ENCODE peak calls at places on chromosomes 3 and 15, in seven cellular contexts. B is AG08395; Z is NCI-H1694 treated with DMSO at 0.1 percent for 48 hours; I is aorta; C is A549; L is activated CD8-positive, alpha-beta memory T cell treated with anti-CD3 and anti-CD28 coated beads for 24 hours; G is lower lobe of right lung. R is an unnamed sample.

GRCh38 chr15:71275098-71275497 is 159.8 kb downstream of the THSD4 start:
- DNase-seq in Z (no peak), C (no peak), G (no peak), L (no peak), I (no peak), B (peak; percentile 43), R (no peak)

GRCh38 chr3:33597257-33597689 is 120.8 kb downstream of the CLASP2 start:
- DNase-seq in G (no peak), B (no peak), L (no peak), Z (peak; percentile 0), I (no peak), C (no peak), R (no peak)

GRCh38 chr15:28017423-28017924 is 81.6 kb downstream of the OCA2 start:
- DNase-seq in C (no peak), Z (no peak), G (no peak), L (no peak), I (no peak), B (no peak), R (peak; percentile 71)

GRCh38 chr3:119360736-119361462 is 66.7 kb downstream of the ARHGAP31 start:
- DNase-seq in I (no peak), G (no peak), B (no peak), L (no peak), Z (no peak), C (no peak), R (no peak)

GRCh38 chr15:62464705-62465104 is 299.6 kb upstream of the C2CD4B start:
- DNase-seq in C (no peak), Z (no peak), L (no peak), I (no peak), G (no peak), B (peak; percentile 74), R (no peak)

GRCh38 chr3:152376351-152377183 is 107.8 kb downstream of the MBNL1 start:
- DNase-seq in C (no peak), B (no peak), Z (no peak), G (peak; percentile 46), L (no peak), I (peak; percentile 47), R (no peak)

GRCh38 chr15:28100516-28101195 is 1.5 kb upstream of the OCA2 start:
- DNase-seq in B (no peak), L (peak; percentile 50), G (no peak), Z (no peak), I (no peak), C (no peak), R (no peak)

GRCh38 chr3:126549861-126550487 is 8.8 kb downstream of the C3orf22 start:
- DNase-seq in L (peak; percentile 45), B (no peak), G (peak; percentile 28), I (peak; percentile 17), Z (no peak), C (no peak), R (no peak)

GRCh38 chr15:79128556-79128955 is 38.0 kb upstream of the RASGRF1 start:
- DNase-seq in C (no peak), L (no peak), I (no peak), B (no peak), Z (no peak), G (no peak), R (no peak)

GRCh38 chr3:16658004-16658932 is 53.0 kb upstream of the DAZL start:
- DNase-seq in L (no peak), G (no peak), I (no peak), C (no peak), B (no peak), Z (no peak), R (no peak)

GRCh38 chr3:109143646-109144045 is 7.1 kb downstream of the C3orf85 start:
- DNase-seq in Z (no peak), C (no peak), L (no peak), B (no peak), G (no peak), I (no peak), R (no peak)

GRCh38 chr15:34514251-34514760 is 69.1 kb downstream of the GOLGA8B start:
- DNase-seq in L (peak; percentile 75), C (peak; percentile 38), Z (no peak), I (peak; percentile 62), G (peak; percentile 59), B (peak; percentile 44), R (no peak)

GRCh38 chr15:39364721-39365120 is 216.2 kb upstream of the THBS1 start:
- DNase-seq in Z (no peak), L (no peak), G (no peak), I (no peak), B (no peak), C (no peak), R (no peak)

GRCh38 chr3:192869131-192870027 is 48.3 kb downstream of the MB21D2 start:
- DNase-seq in G (no peak), L (no peak), C (no peak), B (peak; percentile 83), Z (no peak), I (no peak), R (no peak)

GRCh38 chr15:66236806-66237205 is 16.7 kb downstream of the MEGF11 start:
- DNase-seq in I (no peak), G (no peak), L (no peak), Z (no peak), C (no peak), B (no peak), R (no peak)

GRCh38 chr15:92001307-92001706 is 147.8 kb downstream of the SLCO3A1 start:
- DNase-seq in C (no peak), I (no peak), B (no peak), Z (no peak), L (no peak), G (no peak), R (no peak)

GRCh38 chr15:80825361-80826030 is 46.3 kb downstream of the CEMIP start:
- DNase-seq in B (peak; percentile 72), I (peak; percentile 51), C (no peak), L (no peak), Z (no peak), G (no peak), R (no peak)

GRCh38 chr15:64571857-64572291 is 111.5 kb downstream of the ZNF609 start:
- DNase-seq in C (no peak), Z (no peak), G (no peak), I (no peak), B (no peak), L (no peak), R (no peak)

GRCh38 chr15:79475312-79475711 is 43.2 kb downstream of the MINAR1 start:
- DNase-seq in Z (no peak), G (no peak), I (no peak), L (no peak), B (peak; percentile 46), C (no peak), R (no peak)

GRCh38 chr3:71251156-71251775 is 332.3 kb downstream of the FOXP1 start:
- DNase-seq in C (no peak), B (peak; percentile 38), G (no peak), I (no peak), L (no peak), Z (no peak), R (no peak)

GRCh38 chr3:16534914-16535301 is 21.4 kb upstream of the RFTN1 start:
- DNase-seq in Z (no peak), B (no peak), C (no peak), I (no peak), G (no peak), L (no peak), R (peak; percentile 27)

GRCh38 chr3:193857996-193858395 is 265.0 kb downstream of the OPA1 start:
- DNase-seq in Z (no peak), I (no peak), C (no peak), B (peak; percentile 66), G (no peak), L (no peak), R (no peak)

GRCh38 chr15:73333001-73333400 is 35.8 kb downstream of the HCN4 start:
- DNase-seq in B (no peak), I (peak; percentile 2), L (no peak), C (no peak), Z (no peak), G (no peak), R (no peak)

GRCh38 chr15:70873232-70874054 is 18.8 kb downstream of the THAP10 start:
- DNase-seq in B (no peak), C (no peak), G (no peak), Z (no peak), I (no peak), L (no peak), R (no peak)

GRCh38 chr3:105686324-105686897 is 182.4 kb downstream of the CBLB start:
- DNase-seq in G (no peak), B (peak; percentile 54), Z (peak; percentile 14), L (no peak), I (no peak), C (peak; percentile 10), R (no peak)

GRCh38 chr15:98815207-98815606 is 166.9 kb downstream of the IGF1R start:
- DNase-seq in G (no peak), I (no peak), C (no peak), L (no peak), Z (no peak), B (no peak), R (no peak)

GRCh38 chr3:178022599-178022998 is 513.6 kb upstream of the KCNMB2 start:
- DNase-seq in Z (no peak), C (no peak), I (no peak), G (no peak), B (peak; percentile 20), L (no peak), R (no peak)

GRCh38 chr15:82045179-82045891 is 483 bp downstream of the MEX3B start:
- DNase-seq in C (peak; percentile 45), Z (no peak), L (peak; percentile 70), G (peak; percentile 67), B (peak; percentile 40), I (peak; percentile 65), R (no peak)

GRCh38 chr3:177700117-177700516 is 502.8 kb upstream of the TBL1XR1 start:
- DNase-seq in I (no peak), B (no peak), Z (no peak), G (no peak), C (no peak), L (no peak), R (no peak)

GRCh38 chr3:110027446-110027845 is 690.1 kb upstream of the DPPA4 start:
- DNase-seq in G (no peak), B (peak; percentile 64), I (no peak), Z (no peak), L (no peak), C (no peak), R (no peak)

GRCh38 chr3:138687236-138687635 is 78.7 kb downstream of the FAIM start:
- DNase-seq in Z (no peak), C (no peak), I (no peak), B (peak; percentile 18), L (no peak), G (no peak), R (no peak)

GRCh38 chr3:117526485-117527079 is 817.0 kb downstream of the TUSC7 start:
- DNase-seq in Z (peak; percentile 33), C (no peak), L (no peak), I (peak; percentile 44), B (peak; percentile 42), G (no peak), R (no peak)

GRCh38 chr3:190070623-190071347 is 49.9 kb downstream of the P3H2 start:
- DNase-seq in L (no peak), B (no peak), I (no peak), Z (no peak), C (no peak), G (no peak), R (no peak)